ENCODE peak calls at places on chromosomes 6 and 20, in four cellular contexts. One of them, this sample, is unnamed.

GRCh38 chr20:1646975-1647431 is 10.6 kb downstream of the SIRPG start:
- DNase-seq in chondrocyte: no peak
- DNase-seq in stimulated activated CD8-positive, alpha-beta memory T cell treated with anti-CD3 and anti-CD28 coated beads, Interleukin-4, amount 100 ng/mL, for 1 hour: no peak
- DNase-seq in activated T-cell treated with anti-CD3 and anti-CD28 coated beads for 1 hour: no peak
- DNase-seq in this sample: no peak

GRCh38 chr6:82251942-82252341 is 4.4 kb upstream of the IBTK start:
- DNase-seq in stimulated activated CD8-positive, alpha-beta memory T cell treated with anti-CD3 and anti-CD28 coated beads, Interleukin-4, amount 100 ng/mL, for 1 hour: no peak
- DNase-seq in activated T-cell treated with anti-CD3 and anti-CD28 coated beads for 1 hour: no peak
- DNase-seq in chondrocyte: no peak
- DNase-seq in this sample: no peak

GRCh38 chr6:139037490-139037889 is 8.9 kb downstream of the ABRACL start:
- DNase-seq in activated T-cell treated with anti-CD3 and anti-CD28 coated beads for 1 hour: no peak
- DNase-seq in stimulated activated CD8-positive, alpha-beta memory T cell treated with anti-CD3 and anti-CD28 coated beads, Interleukin-4, amount 100 ng/mL, for 1 hour: no peak
- DNase-seq in chondrocyte: no peak
- DNase-seq in this sample: no peak

GRCh38 chr20:20233041-20233514 is 134.8 kb upstream of the INSM1 start:
- DNase-seq in activated T-cell treated with anti-CD3 and anti-CD28 coated beads for 1 hour: no peak
- DNase-seq in stimulated activated CD8-positive, alpha-beta memory T cell treated with anti-CD3 and anti-CD28 coated beads, Interleukin-4, amount 100 ng/mL, for 1 hour: no peak
- DNase-seq in chondrocyte: no peak
- DNase-seq in this sample: no peak

GRCh38 chr6:14711056-14711703 is 534.7 kb upstream of the JARID2 start:
- DNase-seq in stimulated activated CD8-positive, alpha-beta memory T cell treated with anti-CD3 and anti-CD28 coated beads, Interleukin-4, amount 100 ng/mL, for 1 hour: no peak
- DNase-seq in chondrocyte: no peak
- DNase-seq in activated T-cell treated with anti-CD3 and anti-CD28 coated beads for 1 hour: no peak
- DNase-seq in this sample: no peak

GRCh38 chr6:121285041-121285440 is 49.2 kb downstream of the TBC1D32 start:
- DNase-seq in chondrocyte: no peak
- DNase-seq in activated T-cell treated with anti-CD3 and anti-CD28 coated beads for 1 hour: no peak
- DNase-seq in stimulated activated CD8-positive, alpha-beta memory T cell treated with anti-CD3 and anti-CD28 coated beads, Interleukin-4, amount 100 ng/mL, for 1 hour: no peak
- DNase-seq in this sample: no peak

GRCh38 chr6:140050232-140050995 is 676.0 kb upstream of the CITED2 start:
- DNase-seq in stimulated activated CD8-positive, alpha-beta memory T cell treated with anti-CD3 and anti-CD28 coated beads, Interleukin-4, amount 100 ng/mL, for 1 hour: no peak
- DNase-seq in activated T-cell treated with anti-CD3 and anti-CD28 coated beads for 1 hour: no peak
- DNase-seq in chondrocyte: no peak
- DNase-seq in this sample: no peak

GRCh38 chr6:131640100-131640499 is 3.0 kb downstream of the ENPP3 start:
- DNase-seq in activated T-cell treated with anti-CD3 and anti-CD28 coated beads for 1 hour: no peak
- DNase-seq in chondrocyte: no peak
- DNase-seq in stimulated activated CD8-positive, alpha-beta memory T cell treated with anti-CD3 and anti-CD28 coated beads, Interleukin-4, amount 100 ng/mL, for 1 hour: no peak
- DNase-seq in this sample: no peak

GRCh38 chr20:23640873-23641667 is 3.3 kb upstream of the CST3 start:
- DNase-seq in stimulated activated CD8-positive, alpha-beta memory T cell treated with anti-CD3 and anti-CD28 coated beads, Interleukin-4, amount 100 ng/mL, for 1 hour: no peak
- DNase-seq in activated T-cell treated with anti-CD3 and anti-CD28 coated beads for 1 hour: no peak
- DNase-seq in chondrocyte: no peak
- DNase-seq in this sample: no peak

GRCh38 chr6:19694697-19695096 is 142.5 kb upstream of the ID4 start:
- DNase-seq in activated T-cell treated with anti-CD3 and anti-CD28 coated beads for 1 hour: no peak
- DNase-seq in chondrocyte: no peak
- DNase-seq in stimulated activated CD8-positive, alpha-beta memory T cell treated with anti-CD3 and anti-CD28 coated beads, Interleukin-4, amount 100 ng/mL, for 1 hour: no peak
- DNase-seq in this sample: no peak

GRCh38 chr6:103215835-103216234 is 1643.9 kb downstream of the HACE1 start:
- DNase-seq in stimulated activated CD8-positive, alpha-beta memory T cell treated with anti-CD3 and anti-CD28 coated beads, Interleukin-4, amount 100 ng/mL, for 1 hour: no peak
- DNase-seq in activated T-cell treated with anti-CD3 and anti-CD28 coated beads for 1 hour: no peak
- DNase-seq in chondrocyte: no peak
- DNase-seq in this sample: no peak

GRCh38 chr20:34948030-34948429 is 7.6 kb downstream of the GSS start:
- DNase-seq in chondrocyte: no peak
- DNase-seq in stimulated activated CD8-positive, alpha-beta memory T cell treated with anti-CD3 and anti-CD28 coated beads, Interleukin-4, amount 100 ng/mL, for 1 hour: no peak
- DNase-seq in activated T-cell treated with anti-CD3 and anti-CD28 coated beads for 1 hour: no peak
- DNase-seq in this sample: no peak

GRCh38 chr6:27250955-27251671 is 3.6 kb downstream of the PRSS16 start:
- DNase-seq in chondrocyte: no peak
- DNase-seq in activated T-cell treated with anti-CD3 and anti-CD28 coated beads for 1 hour: peak
- DNase-seq in stimulated activated CD8-positive, alpha-beta memory T cell treated with anti-CD3 and anti-CD28 coated beads, Interleukin-4, amount 100 ng/mL, for 1 hour: peak
- DNase-seq in this sample: peak

GRCh38 chr6:140537834-140538680 is 1163.6 kb upstream of the CITED2 start:
- DNase-seq in stimulated activated CD8-positive, alpha-beta memory T cell treated with anti-CD3 and anti-CD28 coated beads, Interleukin-4, amount 100 ng/mL, for 1 hour: no peak
- DNase-seq in activated T-cell treated with anti-CD3 and anti-CD28 coated beads for 1 hour: no peak
- DNase-seq in chondrocyte: no peak
- DNase-seq in this sample: no peak

GRCh38 chr6:140045116-140045515 is 670.7 kb upstream of the CITED2 start:
- DNase-seq in activated T-cell treated with anti-CD3 and anti-CD28 coated beads for 1 hour: no peak
- DNase-seq in chondrocyte: no peak
- DNase-seq in stimulated activated CD8-positive, alpha-beta memory T cell treated with anti-CD3 and anti-CD28 coated beads, Interleukin-4, amount 100 ng/mL, for 1 hour: no peak
- DNase-seq in this sample: no peak

GRCh38 chr6:111651185-111652034 is 45.7 kb upstream of the TRAF3IP2 start:
- DNase-seq in chondrocyte: no peak
- DNase-seq in activated T-cell treated with anti-CD3 and anti-CD28 coated beads for 1 hour: no peak
- DNase-seq in stimulated activated CD8-positive, alpha-beta memory T cell treated with anti-CD3 and anti-CD28 coated beads, Interleukin-4, amount 100 ng/mL, for 1 hour: no peak
- DNase-seq in this sample: no peak

GRCh38 chr6:121652726-121653623 is 217.5 kb downstream of the GJA1 start:
- DNase-seq in stimulated activated CD8-positive, alpha-beta memory T cell treated with anti-CD3 and anti-CD28 coated beads, Interleukin-4, amount 100 ng/mL, for 1 hour: no peak
- DNase-seq in chondrocyte: no peak
- DNase-seq in activated T-cell treated with anti-CD3 and anti-CD28 coated beads for 1 hour: no peak
- DNase-seq in this sample: no peak

GRCh38 chr20:29409833-29410804 is 1847.3 kb upstream of the DEFB115 start:
- DNase-seq in chondrocyte: peak
- DNase-seq in activated T-cell treated with anti-CD3 and anti-CD28 coated beads for 1 hour: no peak
- DNase-seq in stimulated activated CD8-positive, alpha-beta memory T cell treated with anti-CD3 and anti-CD28 coated beads, Interleukin-4, amount 100 ng/mL, for 1 hour: no peak
- DNase-seq in this sample: no peak

GRCh38 chr20:63751471-63752271 is 12.1 kb downstream of the SLC2A4RG start:
- DNase-seq in chondrocyte: peak
- DNase-seq in activated T-cell treated with anti-CD3 and anti-CD28 coated beads for 1 hour: no peak
- DNase-seq in stimulated activated CD8-positive, alpha-beta memory T cell treated with anti-CD3 and anti-CD28 coated beads, Interleukin-4, amount 100 ng/mL, for 1 hour: no peak
- DNase-seq in this sample: peak

GRCh38 chr6:142903806-142904205 is 41.2 kb downstream of the HIVEP2 start:
- DNase-seq in stimulated activated CD8-positive, alpha-beta memory T cell treated with anti-CD3 and anti-CD28 coated beads, Interleukin-4, amount 100 ng/mL, for 1 hour: no peak
- DNase-seq in activated T-cell treated with anti-CD3 and anti-CD28 coated beads for 1 hour: no peak
- DNase-seq in chondrocyte: no peak
- DNase-seq in this sample: no peak

GRCh38 chr6:167573461-167574215 is 248.8 kb downstream of the TTLL2 start:
- DNase-seq in stimulated activated CD8-positive, alpha-beta memory T cell treated with anti-CD3 and anti-CD28 coated beads, Interleukin-4, amount 100 ng/mL, for 1 hour: no peak
- DNase-seq in activated T-cell treated with anti-CD3 and anti-CD28 coated beads for 1 hour: no peak
- DNase-seq in chondrocyte: no peak
- DNase-seq in this sample: no peak

GRCh38 chr6:67748521-67748920 is 886.6 kb upstream of the ADGRB3 start:
- DNase-seq in stimulated activated CD8-positive, alpha-beta memory T cell treated with anti-CD3 and anti-CD28 coated beads, Interleukin-4, amount 100 ng/mL, for 1 hour: no peak
- DNase-seq in chondrocyte: no peak
- DNase-seq in activated T-cell treated with anti-CD3 and anti-CD28 coated beads for 1 hour: no peak
- DNase-seq in this sample: no peak